ENCODE peak calls at places on chromosomes 12 and 14, in eight cellular contexts. E, T, D, Y, U, M, B and F are unnamed samples.

GRCh38 chr12:74514098-74514872 is 23.4 kb upstream of the ATXN7L3B start:
- DNase-seq in E (no peak), T (peak), D (no peak), Y (no peak), U (no peak), M (no peak), B (no peak), F (no peak)

GRCh38 chr14:96793547-96793946 is 3.6 kb upstream of the VRK1 start:
- DNase-seq in E (no peak), T (no peak), D (no peak), Y (no peak), U (no peak), M (no peak), B (no peak), F (no peak)

GRCh38 chr12:125140918-125141573 is 75.8 kb downstream of the AACS start:
- DNase-seq in E (no peak), T (no peak), D (no peak), Y (no peak), U (no peak), M (no peak), B (no peak), F (no peak)

GRCh38 chr12:46503637-46504036 is 131.1 kb upstream of the SLC38A2 start:
- DNase-seq in E (no peak), T (no peak), D (no peak), Y (no peak), U (no peak), M (no peak), B (no peak), F (no peak)

GRCh38 chr12:85029456-85029855 is 6.6 kb downstream of the TSPAN19 start:
- DNase-seq in E (no peak), T (no peak), D (no peak), Y (no peak), U (no peak), M (no peak), B (no peak), F (no peak)

GRCh38 chr12:116692605-116693004 is 45.3 kb downstream of the SPRING1 start:
- DNase-seq in E (no peak), T (no peak), D (no peak), Y (no peak), U (no peak), M (no peak), B (no peak), F (no peak)

GRCh38 chr12:69966839-69967238 is 141.8 kb downstream of the MYRFL start:
- DNase-seq in E (no peak), T (no peak), D (no peak), Y (no peak), U (no peak), M (no peak), B (no peak), F (no peak)

GRCh38 chr12:115983226-115983798 is 294.2 kb downstream of the MED13L start:
- DNase-seq in E (no peak), T (peak), D (no peak), Y (no peak), U (no peak), M (no peak), B (peak), F (no peak)

GRCh38 chr12:96164951-96165858 is 29.0 kb upstream of the ELK3 start:
- DNase-seq in E (no peak), T (no peak), D (peak), Y (no peak), U (no peak), M (no peak), B (no peak), F (no peak)

GRCh38 chr14:64951724-64952123 is 9.2 kb upstream of the GPX2 start:
- DNase-seq in E (no peak), T (no peak), D (no peak), Y (no peak), U (no peak), M (no peak), B (no peak), F (no peak)

GRCh38 chr12:28500373-28501024 is 310.2 kb downstream of the CCDC91 start:
- DNase-seq in E (no peak), T (no peak), D (no peak), Y (no peak), U (no peak), M (no peak), B (no peak), F (no peak)

GRCh38 chr14:78638926-78639325 is 468.8 kb downstream of the NRXN3 start:
- DNase-seq in E (no peak), T (no peak), D (no peak), Y (no peak), U (no peak), M (no peak), B (no peak), F (no peak)

GRCh38 chr12:72622556-72622955 is 350.4 kb downstream of the TRHDE start:
- DNase-seq in E (no peak), T (no peak), D (no peak), Y (no peak), U (no peak), M (no peak), B (no peak), F (no peak)

GRCh38 chr12:82650627-82651337 is 35.9 kb upstream of the TMTC2 start:
- DNase-seq in E (no peak), T (no peak), D (no peak), Y (no peak), U (no peak), M (no peak), B (no peak), F (no peak)

GRCh38 chr12:43063642-43064041 is 474.1 kb upstream of the PRICKLE1 start:
- DNase-seq in E (peak), T (no peak), D (no peak), Y (peak), U (no peak), M (no peak), B (no peak), F (no peak)

GRCh38 chr12:87812030-87812429 is 217.2 kb downstream of the C12orf50 start:
- DNase-seq in E (no peak), T (no peak), D (no peak), Y (no peak), U (no peak), M (no peak), B (no peak), F (no peak)

GRCh38 chr12:76711241-76711640 is 52.7 kb upstream of the ZDHHC17 start:
- DNase-seq in E (no peak), T (no peak), D (no peak), Y (no peak), U (no peak), M (no peak), B (no peak), F (no peak)

GRCh38 chr14:76497550-76498484 is 121.9 kb downstream of the ESRRB start:
- DNase-seq in E (no peak), T (no peak), D (peak), Y (no peak), U (no peak), M (no peak), B (no peak), F (no peak)

GRCh38 chr14:98919431-98919830 is 352.6 kb downstream of the BCL11B start:
- DNase-seq in E (no peak), T (no peak), D (no peak), Y (no peak), U (no peak), M (no peak), B (no peak), F (no peak)

GRCh38 chr12:96247567-96247962 is 53.4 kb downstream of the ELK3 start:
- DNase-seq in E (no peak), T (no peak), D (no peak), Y (no peak), U (no peak), M (no peak), B (no peak), F (no peak)

GRCh38 chr12:101695698-101696097 is 1.7 kb upstream of the CHPT1 start:
- DNase-seq in E (no peak), T (no peak), D (no peak), Y (no peak), U (no peak), M (no peak), B (no peak), F (no peak)

GRCh38 chr12:107450541-107450940 is 235.1 kb upstream of the PWP1 start:
- DNase-seq in E (no peak), T (no peak), D (no peak), Y (no peak), U (no peak), M (no peak), B (no peak), F (no peak)

GRCh38 chr14:100246136-100246535 is 7.2 kb downstream of the YY1 start:
- DNase-seq in E (no peak), T (no peak), D (peak), Y (no peak), U (no peak), M (no peak), B (no peak), F (no peak)

GRCh38 chr12:121955258-121956040 is 37.1 kb downstream of the CFAP251 start:
- DNase-seq in E (no peak), T (no peak), D (peak), Y (no peak), U (no peak), M (no peak), B (no peak), F (no peak)

GRCh38 chr12:27498761-27499160 is 25.2 kb upstream of the PPFIBP1 start:
- DNase-seq in E (no peak), T (no peak), D (no peak), Y (no peak), U (no peak), M (no peak), B (no peak), F (no peak)

GRCh38 chr12:114481200-114481535 is 75.2 kb upstream of the TBX5 start:
- DNase-seq in E (no peak), T (peak), D (no peak), Y (no peak), U (no peak), M (no peak), B (peak), F (no peak)

GRCh38 chr12:114480309-114481199 is 74.6 kb upstream of the TBX5 start:
- DNase-seq in E (no peak), T (peak), D (no peak), Y (no peak), U (no peak), M (no peak), B (peak), F (no peak)

GRCh38 chr12:114478891-114479290 is 72.9 kb upstream of the TBX5 start:
- DNase-seq in E (no peak), T (no peak), D (no peak), Y (no peak), U (no peak), M (no peak), B (no peak), F (no peak)

GRCh38 chr12:114479831-114480230 is 73.9 kb upstream of the TBX5 start:
- DNase-seq in E (no peak), T (peak), D (no peak), Y (no peak), U (no peak), M (no peak), B (peak), F (no peak)

GRCh38 chr12:114483996-114484395 is 78.1 kb upstream of the TBX5 start:
- DNase-seq in E (no peak), T (no peak), D (no peak), Y (no peak), U (no peak), M (no peak), B (no peak), F (no peak)
- TF ChIP-seq CTCF in E (no peak), T (no peak), D (no peak), Y (no peak), U (no peak), M (no peak), B (no peak), F (no peak)

DNA sequence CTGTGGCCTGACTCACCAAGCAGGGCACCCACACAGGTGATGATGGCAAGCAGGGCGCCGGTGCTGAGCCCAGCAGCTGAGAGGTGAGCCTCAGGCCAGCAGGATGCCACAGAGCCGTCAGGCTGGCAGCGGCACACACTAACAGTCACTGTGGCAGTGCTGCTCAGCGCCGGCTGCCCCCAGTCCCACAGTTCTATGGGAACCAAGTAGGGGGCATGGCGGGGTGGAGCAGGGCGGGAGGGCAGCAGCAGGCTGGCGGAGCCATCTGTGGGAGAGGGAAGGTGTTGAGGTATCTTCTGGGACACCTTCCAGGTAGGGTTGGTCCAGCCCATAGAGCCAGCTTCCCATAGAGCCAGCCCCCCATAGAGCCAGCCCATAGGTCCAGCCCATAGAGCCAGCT is 7.0 kb downstream of the PSMB11 start:
- DNase-seq in E (no peak), T (no peak), D (no peak), Y (no peak), U (no peak), M (no peak), B (no peak), F (no peak)
- TF ChIP-seq CTCF in E (no peak), T (no peak), D (no peak), Y (no peak), U (no peak), M (no peak), B (no peak), F (no peak)

DNA sequence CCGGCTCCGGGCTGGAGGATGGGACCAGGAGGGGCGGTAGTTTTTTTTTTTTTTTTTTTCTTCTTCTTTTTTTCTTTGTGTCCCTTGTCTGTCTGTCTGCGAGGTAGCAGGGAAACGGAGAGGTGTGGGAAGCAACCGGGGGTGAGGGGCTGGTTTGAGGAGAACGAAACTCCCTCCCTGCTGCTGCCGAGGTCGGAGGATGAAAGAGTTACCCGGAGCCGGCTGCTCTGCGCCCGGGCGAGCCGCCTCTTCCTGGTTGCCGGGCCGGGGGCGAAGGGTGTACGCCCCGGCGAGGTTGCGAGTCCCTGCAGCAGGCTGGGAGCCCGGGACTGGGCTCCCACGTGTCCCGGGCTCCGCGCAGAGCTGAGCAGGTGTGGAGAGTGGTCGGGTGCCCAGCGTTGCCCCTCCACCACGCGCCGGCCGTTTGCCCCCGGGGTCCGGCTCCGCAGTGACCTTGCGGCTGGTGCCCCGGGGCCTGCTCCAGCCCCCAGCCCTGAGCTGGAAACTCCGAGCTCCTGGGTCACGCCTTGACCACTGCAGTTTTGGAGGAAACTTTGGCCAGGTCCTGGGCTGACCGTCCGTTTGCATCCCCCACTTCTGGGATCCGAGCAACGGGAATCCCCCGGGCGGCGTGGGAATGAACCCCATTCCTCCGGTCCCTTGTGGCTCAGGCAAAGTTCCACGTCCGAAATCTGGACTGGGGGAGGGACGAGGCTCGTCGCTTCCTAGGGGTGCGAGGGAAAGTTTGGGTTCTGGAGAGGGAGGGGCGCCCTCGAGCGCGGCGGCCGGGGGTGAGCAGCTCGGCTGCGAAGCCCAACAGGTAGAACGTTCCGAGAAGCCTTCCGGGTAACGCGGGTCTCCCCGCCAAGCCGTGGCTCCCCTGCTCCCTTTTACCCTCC is 1.2 kb downstream of the CHST11 start:
- DNase-seq in E (no peak), T (no peak), D (peak), Y (no peak), U (no peak), M (no peak), B (peak), F (peak)
- TF ChIP-seq CTCF in E (no peak), T (no peak), D (peak), Y (no peak), U (no peak), M (no peak), B (no peak), F (no peak)

DNA sequence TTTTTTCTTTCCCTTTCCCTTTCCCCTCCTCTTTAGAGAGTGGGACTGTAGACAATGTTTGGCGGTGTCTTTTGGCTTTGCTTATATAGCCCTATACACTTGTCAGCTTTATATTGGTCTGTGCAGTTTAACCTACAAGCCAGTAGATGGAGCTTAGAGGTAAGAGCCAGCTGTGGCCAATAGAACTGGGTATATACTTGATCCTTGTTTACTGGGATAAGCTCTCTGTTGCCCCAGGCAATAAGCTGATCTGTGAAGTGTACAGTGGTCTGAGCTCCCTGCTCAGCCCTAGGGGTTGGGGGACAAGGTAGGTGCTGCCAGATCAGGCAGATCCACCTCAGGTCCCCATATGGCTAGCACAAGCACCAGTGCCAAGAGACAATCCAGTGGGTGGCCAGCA is 434.1 kb downstream of the NOVA1 start:
- DNase-seq in E (no peak), T (peak), D (no peak), Y (no peak), U (no peak), M (no peak), B (no peak), F (no peak)
- TF ChIP-seq CTCF in E (peak), T (peak), D (peak), Y (no peak), U (no peak), M (peak), B (peak), F (no peak)

DNA sequence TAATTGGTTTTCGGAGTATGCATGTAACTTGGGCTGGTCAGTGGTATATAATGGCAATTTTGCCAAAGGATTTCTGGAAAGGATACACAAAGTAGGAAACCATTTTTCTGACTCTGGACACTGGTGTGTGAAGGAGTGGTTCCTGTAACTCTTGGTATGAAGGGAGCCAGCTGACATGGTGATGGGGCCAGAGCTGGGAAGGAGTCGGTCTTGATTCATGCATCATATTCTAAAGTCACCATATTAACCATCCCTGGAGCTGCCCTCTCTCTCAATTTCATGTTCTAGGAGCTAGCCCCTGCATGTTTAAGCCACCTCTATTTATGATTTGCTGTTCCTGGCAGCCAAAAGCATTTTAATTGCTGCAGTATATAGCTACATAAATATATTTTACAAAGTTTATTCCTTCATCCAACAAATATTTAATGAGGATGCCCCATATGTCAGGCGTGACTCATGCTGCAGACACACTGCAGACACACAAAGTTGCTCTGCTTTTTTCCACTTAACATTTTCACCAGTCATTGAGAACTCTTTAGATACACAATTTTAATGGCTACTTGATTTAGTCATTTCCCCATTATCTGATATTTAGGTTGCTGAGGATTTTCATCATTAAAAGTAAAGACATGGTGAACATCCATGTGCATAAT is 78.7 kb upstream of the PSMC1 start:
- DNase-seq in E (no peak), T (no peak), D (no peak), Y (no peak), U (no peak), M (no peak), B (no peak), F (no peak)
- TF ChIP-seq CTCF in E (no peak), T (no peak), D (no peak), Y (no peak), U (no peak), M (no peak), B (no peak), F (no peak)

GRCh38 chr14:71396050-71396677 is 488.9 kb downstream of the PCNX1 start:
- DNase-seq in E (no peak), T (no peak), D (no peak), Y (no peak), U (no peak), M (no peak), B (no peak), F (no peak)
- TF ChIP-seq CTCF in E (no peak), T (no peak), D (no peak), Y (no peak), U (no peak), M (no peak), B (no peak), F (no peak)

GRCh38 chr14:68564236-68564825 is 228.5 kb downstream of the ZFP36L1 start:
- DNase-seq in E (no peak), T (no peak), D (no peak), Y (no peak), U (no peak), M (no peak), B (no peak), F (no peak)
- TF ChIP-seq CTCF in E (no peak), T (no peak), D (no peak), Y (no peak), U (no peak), M (no peak), B (no peak), F (no peak)

GRCh38 chr14:53539489-53540126 is 386.5 kb upstream of the DDHD1 start:
- DNase-seq in E (peak), T (peak), D (peak), Y (peak), U (peak), M (peak), B (peak), F (peak)

GRCh38 chr14:53545217-53545616 is 392.1 kb upstream of the DDHD1 start:
- DNase-seq in E (no peak), T (no peak), D (no peak), Y (no peak), U (no peak), M (no peak), B (no peak), F (no peak)

GRCh38 chr14:53538316-53538851 is 385.3 kb upstream of the DDHD1 start:
- DNase-seq in E (peak), T (no peak), D (no peak), Y (peak), U (no peak), M (no peak), B (no peak), F (no peak)

GRCh38 chr14:53547593-53547992 is 394.5 kb upstream of the DDHD1 start:
- DNase-seq in E (no peak), T (no peak), D (no peak), Y (no peak), U (no peak), M (no peak), B (no peak), F (no peak)

DNA sequence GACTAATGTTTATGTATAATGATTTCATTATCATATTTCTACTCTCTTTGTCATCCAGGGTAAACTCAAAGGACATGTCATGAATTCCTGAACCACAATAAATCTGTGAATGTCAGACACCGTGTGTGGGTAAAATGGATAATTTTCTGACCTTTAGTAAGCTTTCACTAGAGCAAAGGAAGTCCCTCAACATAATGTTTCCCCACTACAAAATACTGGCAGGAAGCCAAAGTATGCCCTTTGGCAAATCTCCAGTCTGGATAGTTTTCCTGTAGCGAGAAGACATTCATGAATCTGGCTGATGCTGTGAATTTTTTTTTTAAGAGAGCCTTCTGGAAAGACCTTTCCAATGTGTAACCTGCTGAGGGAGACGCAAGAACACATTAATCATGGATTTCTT is 389.6 kb upstream of the DDHD1 start:
- DNase-seq in E (no peak), T (no peak), D (peak), Y (no peak), U (no peak), M (no peak), B (no peak), F (peak)
- TF ChIP-seq CTCF in E (no peak), T (no peak), D (no peak), Y (no peak), U (no peak), M (no peak), B (no peak), F (no peak)